ENCODE peak calls at places on chromosomes 6 and 20, in nine cellular contexts. T is caudate nucleus, U is germinal center, X is naive B cell, S is EL, Z is NCI-H2029 treated with DMSO at 0.1 percent for 48 hours, B is left cardiac atrium, H is posterior vena cava, V is small intestine. F is an unnamed sample.

GRCh38 chr20:50172347-50173013 is 18.1 kb upstream of the CEBPB start:
- DNase-seq in T (no peak), U (peak; percentile 21), X (no peak), S (peak; percentile 86), Z (no peak), B (peak; percentile 93), H (peak; percentile 93), V (peak; percentile 78), F (peak; percentile 96)

GRCh38 chr20:18056174-18057105 is 1.3 kb downstream of the OVOL2 start:
- DNase-seq in T (no peak), U (peak; percentile 38), X (no peak), S (no peak), Z (peak; percentile 40), B (no peak), H (no peak), V (peak; percentile 84), F (no peak)

GRCh38 chr6:148794797-148795196 is 48.0 kb downstream of the UST start:
- DNase-seq in T (no peak), U (no peak), X (no peak), S (no peak), Z (no peak), B (no peak), H (no peak), V (no peak), F (no peak)

GRCh38 chr6:56962451-56962850 is 7.5 kb downstream of the BEND6 start:
- DNase-seq in T (no peak), U (no peak), X (no peak), S (peak; percentile 64), Z (no peak), B (no peak), H (no peak), V (no peak), F (no peak)

GRCh38 chr6:36499918-36500317 is 47.4 kb downstream of the STK38 start:
- DNase-seq in T (no peak), U (no peak), X (no peak), S (no peak), Z (no peak), B (no peak), H (no peak), V (no peak), F (no peak)

GRCh38 chr6:1669996-1670395 is 60.3 kb downstream of the FOXC1 start:
- DNase-seq in T (no peak), U (no peak), X (no peak), S (no peak), Z (no peak), B (no peak), H (no peak), V (no peak), F (no peak)

GRCh38 chr20:2878515-2878914 is 5.2 kb downstream of the PTPRA start:
- DNase-seq in T (no peak), U (no peak), X (no peak), S (no peak), Z (no peak), B (no peak), H (no peak), V (no peak), F (no peak)

GRCh38 chr20:23200914-23201313 is 114.8 kb upstream of the CD93 start:
- DNase-seq in T (no peak), U (no peak), X (no peak), S (peak; percentile 13), Z (no peak), B (peak; percentile 28), H (no peak), V (peak; percentile 50), F (peak; percentile 63)

GRCh38 chr20:62366370-62367135 is 559 bp downstream of the LAMA5 start:
- DNase-seq in T (no peak), U (peak; percentile 65), X (peak; percentile 51), S (no peak), Z (no peak), B (peak; percentile 58), H (no peak), V (no peak), F (peak; percentile 53)

F was measured in right cardiac atrium.